ENCODE peak calls at places on chromosomes 12 and 14, in five cellular contexts. J is H1, I is SK-N-SH, W is HCT116, K is GM12878. N is an unnamed sample. For H3K4me1, the result is how much of the 10 kb centered on the place peaks cover.

GRCh38 chr14:91415794-91416743 is 1.6 kb downstream of the CCDC88C start:
- DNase-seq in W (no peak), I (no peak), J (no peak), K (peak), N (no peak)

GRCh38 chr14:75119056-75119455 is 7.8 kb downstream of the NEK9 start:
- DNase-seq in I (no peak), K (no peak), J (no peak), W (no peak), N (no peak)

GRCh38 chr12:46944104-46944503 is 118.3 kb upstream of the SLC38A4 start:
- DNase-seq in W (peak), I (no peak), J (no peak), K (no peak), N (no peak)

GRCh38 chr14:85333313-85333712 is 196.6 kb upstream of the FLRT2 start:
- DNase-seq in I (no peak), J (no peak), W (no peak), K (no peak), N (no peak)

GRCh38 chr14:32023540-32023939 is 53.6 kb upstream of the ARHGAP5 start:
- DNase-seq in J (no peak), W (no peak), K (no peak), I (no peak), N (no peak)

GRCh38 chr12:180445-180844 is 33.5 kb downstream of the SLC6A12 start:
- DNase-seq in K (peak), W (no peak), I (no peak), J (no peak), N (no peak)

GRCh38 chr14:37142835-37143499 is 29.4 kb downstream of the SLC25A21 start:
- DNase-seq in K (no peak), I (no peak), J (no peak), W (no peak), N (no peak)

GRCh38 chr14:23929822-23930294 is 23.7 kb upstream of the DHRS4 start:
- DNase-seq in I (peak), K (peak), W (peak), J (peak), N (peak)

GRCh38 chr14:34072921-34073320 is 122.0 kb upstream of the EGLN3 start:
- DNase-seq in I (no peak), K (no peak), J (no peak), W (no peak), N (no peak)

GRCh38 chr14:85625925-85626585 is 96.1 kb downstream of the FLRT2 start:
- DNase-seq in K (no peak), J (no peak), W (no peak), I (no peak), N (no peak)

GRCh38 chr12:9049520-9050133 is 60.3 kb downstream of the KLRG1 start:
- DNase-seq in W (peak), I (peak), K (no peak), J (no peak), N (no peak)

GRCh38 chr12:41277019-41277770 is 89.1 kb downstream of the PDZRN4 start:
- DNase-seq in I (peak), W (peak), J (no peak), K (no peak), N (peak)

GRCh38 chr12:87813476-87814234 is 215.5 kb downstream of the C12orf50 start:
- DNase-seq in K (no peak), I (no peak), W (no peak), J (no peak), N (no peak)

GRCh38 chr12:96416033-96416790 is 16.0 kb upstream of the CDK17 start:
- DNase-seq in K (no peak), J (no peak), W (no peak), I (no peak), N (no peak)

GRCh38 chr12:56206373-56207166 is 15.2 kb downstream of the RNF41 start:
- DNase-seq in W (no peak), J (peak), I (peak), K (no peak), N (no peak)

GRCh38 chr12:124369055-124369900 is 74.4 kb downstream of the RFLNA start:
- DNase-seq in W (no peak), J (no peak), K (no peak), I (peak), N (no peak)

GRCh38 chr12:48925218-48925871 is at the start of gene FKBP11:
- DNase-seq in W (no peak), I (peak), J (peak), K (peak), N (no peak)

GRCh38 chr12:52203126-52203921 is 11.5 kb upstream of the KRT80 start:
- DNase-seq in K (no peak), W (peak), I (peak), J (no peak), N (no peak)

GRCh38 chr12:44053550-44054243 is 217.8 kb downstream of the TMEM117 start:
- DNase-seq in K (no peak), J (no peak), W (no peak), I (no peak), N (no peak)

GRCh38 chr12:55706840-55707671 is 648 bp downstream of the ITGA7 start:
- DNase-seq in K (no peak), I (no peak), W (no peak), J (peak), N (no peak)

GRCh38 chr12:47903151-47903611 is 1.6 kb downstream of the VDR start:
- DNase-seq in I (no peak), J (no peak), W (no peak), K (no peak), N (no peak)

GRCh38 chr14:49770212-49770817 is 2.4 kb downstream of the KLHDC2 start:
- DNase-seq in W (no peak), I (no peak), K (no peak), J (no peak), N (no peak)

GRCh38 chr12:27525373-27525772 is 1.4 kb downstream of the PPFIBP1 start:
- DNase-seq in I (no peak), J (no peak), W (no peak), K (no peak), N (no peak)

GRCh38 chr12:62260733-62261683 is 804 bp downstream of the USP15 start:
- DNase-seq in J (no peak), I (peak), W (peak), K (peak), N (peak)

GRCh38 chr14:40985584-40985983 is 621.1 kb upstream of the LRFN5 start:
- DNase-seq in J (no peak), K (no peak), W (no peak), I (no peak), N (no peak)

GRCh38 chr12:25236190-25236589 is 14.5 kb downstream of the KRAS start:
- DNase-seq in I (no peak), K (no peak), W (no peak), J (no peak), N (no peak)

GRCh38 chr14:33847066-33847465 is 103.8 kb downstream of the EGLN3 start:
- DNase-seq in W (no peak), I (no peak), K (no peak), J (no peak), N (no peak)

GRCh38 chr12:92899388-92900001 is 29.6 kb downstream of the EEA1 start:
- DNase-seq in I (peak), J (no peak), K (no peak), W (peak), N (peak)

GRCh38 chr14:61112506-61112905 is 131.5 kb downstream of the SLC38A6 start:
- DNase-seq in J (no peak), W (no peak), K (no peak), I (no peak), N (no peak)

GRCh38 chr12:30696486-30696885 is 817 bp upstream of the IPO8 start:
- DNase-seq in J (peak), K (no peak), W (no peak), I (peak), N (no peak)

GRCh38 chr12:41956353-41956752 is 188.3 kb downstream of the GXYLT1 start:
- DNase-seq in K (no peak), J (no peak), I (no peak), W (no peak), N (no peak)

GRCh38 chr12:110431957-110432587 is 18.1 kb downstream of the ARPC3 start:
- DNase-seq in K (no peak), I (no peak), W (no peak), J (no peak), N (no peak)

GRCh38 chr12:124764451-124764850 is 99.2 kb downstream of the SCARB1 start:
- DNase-seq in I (no peak), K (no peak), J (peak), W (no peak), N (no peak)

GRCh38 chr12:124679533-124680371 is 112.3 kb upstream of the NCOR2 start:
- DNase-seq in K (no peak), W (no peak), J (no peak), I (no peak), N (no peak)

GRCh38 chr12:50734409-50735263 is 29.3 kb upstream of the ATF1 start:
- DNase-seq in J (peak), K (no peak), I (peak), W (peak), N (peak)

GRCh38 chr14:100781952-100782351 is 44.0 kb upstream of the MEG3 start:
- DNase-seq in W (no peak), K (no peak), I (no peak), J (no peak), N (no peak)

GRCh38 chr12:27754795-27755194 is 25.2 kb upstream of the KLHL42 start:
- DNase-seq in W (no peak), J (no peak), K (no peak), I (no peak), N (no peak)

GRCh38 chr12:120137833-120138232 is 21.3 kb upstream of the RAB35 start:
- DNase-seq in J (no peak), W (no peak), I (no peak), K (no peak), N (no peak)

GRCh38 chr12:12606793-12607589 is 4.7 kb upstream of the CREBL2 start:
- DNase-seq in I (no peak), W (no peak), K (peak), J (no peak), N (no peak)
- H3K27ac ChIP-seq in I (no peak), W (no peak), K (peak), J (no peak), N (no peak)

GRCh38 chr12:132498931-132499330 is 9.0 kb downstream of the FBRSL1 start:
- DNase-seq in W (no peak), I (no peak), J (no peak), K (no peak), N (no peak)
- H3K4me1 ChIP-seq in W (under half), I (under half), J (under half), K (under half), N (under half)

GRCh38 chr14:68590233-68590535 is 202.7 kb downstream of the ZFP36L1 start:
- DNase-seq in K (no peak), W (no peak), I (no peak), J (no peak), N (no peak)
- TF ChIP-seq SIN3A in K (no peak), W (no peak), I (no peak), J (no peak), N (no peak)

DNA sequence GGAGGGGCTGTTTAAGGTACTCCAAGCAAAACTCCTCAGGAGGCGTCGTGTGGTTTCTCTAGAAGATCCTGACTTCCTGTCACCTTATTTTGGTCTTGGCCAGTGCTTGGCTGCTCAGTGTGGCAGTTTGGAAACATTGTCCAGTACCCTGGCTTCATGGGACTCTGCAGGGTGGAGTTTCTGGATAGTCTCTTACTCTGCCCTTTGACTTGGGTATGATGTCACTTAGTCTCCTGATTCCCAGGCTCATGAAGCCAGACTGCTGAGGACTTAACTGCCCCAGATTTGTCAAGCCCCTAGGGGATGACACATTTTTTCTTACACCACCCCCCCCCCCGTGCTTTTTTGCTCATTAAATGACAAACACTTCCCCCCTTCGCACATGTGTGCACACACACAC is 82.7 kb downstream of the ADCK1 start:
- DNase-seq in J (no peak), W (no peak), I (peak), K (no peak), N (no peak)
- H3K27ac ChIP-seq in J (no peak), W (no peak), I (peak), K (no peak), N (no peak)

GRCh38 chr14:68394719-68395117 is 398.1 kb downstream of the ZFP36L1 start:
- DNase-seq in I (no peak), W (no peak), K (no peak), J (peak), N (no peak)
- H3K4me1 ChIP-seq in I (under half), W (under half), K (under half), J (under half), N (under half)

GRCh38 chr14:99748529-99748928 is 44.7 kb upstream of the EML1 start:
- DNase-seq in W (no peak), K (no peak), I (no peak), J (no peak), N (no peak)
- TF ChIP-seq SIN3A in W (no peak), K (no peak), I (no peak), J (no peak), N (no peak)

GRCh38 chr12:72442217-72442616 is 170.0 kb downstream of the TRHDE start:
- DNase-seq in J (no peak), W (no peak), I (no peak), K (no peak), N (no peak)

GRCh38 chr12:72444125-72444524 is 172.0 kb downstream of the TRHDE start:
- DNase-seq in W (no peak), J (no peak), K (no peak), I (no peak), N (no peak)

GRCh38 chr12:72448805-72449204 is 176.6 kb downstream of the TRHDE start:
- DNase-seq in J (no peak), K (no peak), W (no peak), I (no peak), N (no peak)

GRCh38 chr12:72448089-72448488 is 175.9 kb downstream of the TRHDE start:
- DNase-seq in W (no peak), I (no peak), J (no peak), K (no peak), N (no peak)

GRCh38 chr12:72444566-72444965 is 172.4 kb downstream of the TRHDE start:
- DNase-seq in W (no peak), I (no peak), J (no peak), K (no peak), N (no peak)
- H3K27ac ChIP-seq in W (no peak), I (no peak), J (no peak), K (no peak), N (no peak)

GRCh38 chr14:59336078-59336477 is 129.1 kb downstream of the GPR135 start:
- DNase-seq in K (no peak), W (no peak), I (no peak), J (no peak), N (no peak)
- H3K4me1 ChIP-seq in K (under half), W (under half), I (under half), J (under half), N (under half)

GRCh38 chr14:54317396-54317795 is 79.4 kb upstream of the CDKN3 start:
- DNase-seq in K (no peak), I (no peak), J (no peak), W (no peak), N (no peak)
- TF ChIP-seq SIN3A in K (no peak), I (no peak), J (no peak), W (no peak), N (no peak)

DNA sequence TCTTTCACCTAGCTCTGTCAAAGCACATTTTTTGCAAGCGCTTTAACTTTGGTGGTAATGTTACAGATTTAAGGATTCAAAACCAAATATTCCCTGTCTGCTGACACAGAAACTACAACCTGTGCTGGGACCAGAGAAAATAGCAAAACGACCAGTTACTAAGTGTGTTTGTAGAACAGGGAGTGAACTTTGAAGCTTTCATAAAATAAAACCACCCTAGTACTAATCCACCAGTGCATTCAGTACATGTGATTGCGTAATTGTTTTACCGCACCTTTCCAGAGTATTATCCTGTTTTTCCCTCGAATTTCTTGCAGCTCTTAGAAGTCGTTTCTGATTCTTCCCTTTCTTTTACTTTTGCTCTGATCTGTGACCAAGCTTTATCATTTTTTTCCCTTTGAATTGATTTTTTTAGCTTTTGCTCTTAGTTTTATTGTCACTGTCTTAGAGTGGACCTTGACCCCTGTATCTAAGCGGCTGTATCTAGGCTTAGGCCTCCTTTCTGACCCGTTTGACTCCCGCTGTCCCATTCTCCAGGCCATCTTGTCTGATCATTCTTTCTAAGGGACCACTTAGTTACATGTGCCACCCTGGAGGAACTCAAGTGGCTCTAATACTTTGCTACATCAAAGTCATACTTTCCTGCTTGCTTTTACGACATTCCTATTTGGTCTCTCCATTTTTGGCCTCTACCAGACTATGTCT is 429.4 kb downstream of the PCNX1 start:
- DNase-seq in W (no peak), I (no peak), K (no peak), J (no peak), N (no peak)
- H3K27ac ChIP-seq in W (no peak), I (no peak), K (no peak), J (no peak), N (no peak)